ENCODE peak calls at places on chromosomes 3 and 15, in seven cellular contexts. F is mesothelial cell of epicardium; M is activated T-cell treated with anti-CD3 and anti-CD28 coated beads, Interleukin-2, amount 50 U/mL, for 72 hours; H is stimulated activated CD4-positive, alpha-beta T cell treated with anti-CD3 and anti-CD28 coated beads, Interleukin-2, amount 100 ng/mL, for 48 hours; D is cardiac septum; S is IMR-90; O is NCI-H2081 treated with DMSO at 0.1 percent for 48 hours. N is an unnamed sample.

GRCh38 chr3:169758353-169758994 is 6.4 kb downstream of the TERC start:
- DNase-seq in M (no peak), D (no peak), H (no peak), O (no peak), F (no peak), S (no peak), N (no peak)

GRCh38 chr3:10470120-10470665 is 35.2 kb downstream of the ATP2B2 start:
- DNase-seq in M (no peak), S (no peak), H (no peak), F (no peak), D (no peak), O (no peak), N (no peak)

GRCh38 chr15:33742807-33743206 is 225.5 kb upstream of the CHRM5 start:
- DNase-seq in S (no peak), M (no peak), H (no peak), D (no peak), O (no peak), F (no peak), N (no peak)

GRCh38 chr3:96478496-96478895 is 335.9 kb upstream of the EPHA6 start:
- DNase-seq in H (no peak), M (no peak), S (no peak), D (no peak), O (no peak), F (no peak), N (no peak)

GRCh38 chr15:90286678-90287077 is 21.2 kb downstream of the NGRN start:
- DNase-seq in F (no peak), M (peak), S (peak), O (no peak), H (no peak), D (no peak), N (no peak)

GRCh38 chr3:144810150-144810549 is 838.5 kb downstream of the DIPK2A start:
- DNase-seq in H (no peak), D (no peak), F (no peak), M (no peak), O (no peak), S (no peak), N (no peak)

GRCh38 chr3:160112481-160112880 is 112.7 kb upstream of the C3orf80 start:
- DNase-seq in M (no peak), H (no peak), O (no peak), D (no peak), S (no peak), F (no peak), N (no peak)

GRCh38 chr3:54146383-54147239 is 24.3 kb downstream of the CACNA2D3 start:
- DNase-seq in D (peak), M (peak), H (no peak), O (peak), S (no peak), F (no peak), N (no peak)

GRCh38 chr15:45234562-45235235 is 17.3 kb upstream of the SLC28A2 start:
- DNase-seq in F (no peak), S (no peak), O (no peak), D (no peak), H (no peak), M (no peak), N (no peak)

GRCh38 chr3:13547591-13548371 is 1.1 kb upstream of the FBLN2 start:
- DNase-seq in O (no peak), D (no peak), F (no peak), S (no peak), H (no peak), M (no peak), N (no peak)

GRCh38 chr3:186054481-186055399 is 54.1 kb downstream of the ETV5 start:
- DNase-seq in F (no peak), S (no peak), M (no peak), D (no peak), O (no peak), H (no peak), N (no peak)

GRCh38 chr3:38843898-38844297 is 27.9 kb upstream of the SCN10A start:
- DNase-seq in S (peak), F (no peak), D (no peak), M (peak), O (no peak), H (no peak), N (no peak)

GRCh38 chr3:64349531-64349930 is 124.3 kb upstream of the PRICKLE2 start:
- DNase-seq in S (no peak), D (no peak), F (no peak), O (no peak), H (no peak), M (no peak), N (no peak)

GRCh38 chr15:73753250-73754130 is at the start of gene INSYN1:
- DNase-seq in H (no peak), M (no peak), D (no peak), S (no peak), F (no peak), O (no peak), N (no peak)

GRCh38 chr3:192993428-192993827 is 75.8 kb upstream of the MB21D2 start:
- DNase-seq in M (no peak), D (no peak), O (no peak), F (no peak), S (no peak), H (no peak), N (no peak)

GRCh38 chr15:56537881-56538280 is 72.9 kb upstream of the MNS1 start:
- DNase-seq in D (no peak), O (no peak), F (no peak), H (peak), M (peak), S (no peak), N (no peak)

GRCh38 chr3:172148269-172148668 is 108.9 kb downstream of the FNDC3B start:
- DNase-seq in M (no peak), D (no peak), O (no peak), S (peak), F (no peak), H (no peak), N (no peak)